ENCODE peak calls at places on chromosomes 7 and 10, in eight cellular contexts. A is fibroblast of mammary gland, K is fibroblast of pulmonary artery, W is dorsolateral prefrontal cortex, Z is esophagus squamous epithelium, O is mucosa of descending colon, I is A549, V is fibroblast of the aortic adventitia. H is an unnamed sample.
A peak's percentile ranks its signal among the peaks of the same experiment; 100 is the strongest.

GRCh38 chr10:61076572-61077114 is 132.7 kb upstream of the RHOBTB1 start:
- DNase-seq in A (no peak), K (no peak), W (no peak), Z (no peak), O (no peak), I (no peak), V (no peak), H (no peak)

GRCh38 chr10:88227342-88228018 is 355.6 kb downstream of the RNLS start:
- DNase-seq in A (peak; percentile 80), K (peak; percentile 88), W (no peak), Z (no peak), O (peak; percentile 70), I (peak; percentile 19), V (no peak), H (peak; percentile 81)

GRCh38 chr7:115840702-115841101 is 189.9 kb downstream of the TFEC start:
- DNase-seq in A (no peak), K (no peak), W (no peak), Z (no peak), O (no peak), I (no peak), V (no peak), H (peak; percentile 13)

GRCh38 chr7:44185729-44186128 is 3.5 kb downstream of the GCK start:
- DNase-seq in A (no peak), K (no peak), W (no peak), Z (no peak), O (no peak), I (no peak), V (no peak), H (no peak)

GRCh38 chr7:135934651-135935050 is 42.5 kb downstream of the MTPN start:
- DNase-seq in A (no peak), K (no peak), W (no peak), Z (no peak), O (no peak), I (no peak), V (no peak), H (no peak)

GRCh38 chr10:22427890-22428571 is 82.7 kb downstream of the SPAG6 start:
- DNase-seq in A (peak; percentile 99), K (peak; percentile 70), W (no peak), Z (no peak), O (no peak), I (peak; percentile 51), V (peak; percentile 90), H (peak; percentile 72)

GRCh38 chr10:3622427-3622826 is 162.6 kb downstream of the KLF6 start:
- DNase-seq in A (no peak), K (no peak), W (no peak), Z (no peak), O (no peak), I (no peak), V (no peak), H (no peak)

GRCh38 chr10:10897400-10897799 is 120.3 kb upstream of the CELF2 start:
- DNase-seq in A (peak; percentile 74), K (no peak), W (no peak), Z (no peak), O (no peak), I (no peak), V (peak; percentile 43), H (no peak)

GRCh38 chr7:157235357-157236018 is 96.8 kb downstream of the UBE3C start:
- DNase-seq in A (peak; percentile 66), K (peak; percentile 14), W (no peak), Z (no peak), O (no peak), I (no peak), V (peak; percentile 44), H (peak; percentile 66)

GRCh38 chr7:7732566-7733290 is 14.3 kb upstream of the RPA3 start:
- DNase-seq in A (peak; percentile 25), K (peak; percentile 55), W (no peak), Z (no peak), O (no peak), I (no peak), V (peak; percentile 61), H (peak; percentile 80)

GRCh38 chr7:19623676-19624075 is 85.2 kb downstream of the POLR1F start:
- DNase-seq in A (peak; percentile 42), K (peak; percentile 28), W (no peak), Z (no peak), O (no peak), I (no peak), V (peak; percentile 20), H (peak; percentile 33)
- H3K4me3 ChIP-seq in A (no peak overlapping the region), K (no peak overlapping the region), W (no peak overlapping the region), Z (no peak overlapping the region), O (no peak overlapping the region), I (no peak overlapping the region), V (no peak overlapping the region), H (no peak overlapping the region)

GRCh38 chr10:123149162-123149567 is 1.2 kb downstream of the HMX2 start:
- DNase-seq in A (no peak), K (no peak), W (no peak), Z (no peak), O (no peak), I (no peak), V (no peak), H (no peak)

GRCh38 chr10:123153486-123154091 is 613 bp upstream of the BUB3 start:
- DNase-seq in A (no peak), K (no peak), W (no peak), Z (no peak), O (no peak), I (no peak), V (no peak), H (no peak)

GRCh38 chr10:123149568-123150228 is 1.8 kb downstream of the HMX2 start:
- DNase-seq in A (peak; percentile 45), K (peak; percentile 46), W (no peak), Z (no peak), O (peak; percentile 40), I (no peak), V (no peak), H (peak; percentile 37)

GRCh38 chr10:123150229-123150985 is 2.5 kb downstream of the HMX2 start:
- DNase-seq in A (no peak), K (no peak), W (no peak), Z (no peak), O (no peak), I (no peak), V (no peak), H (no peak)

DNA sequence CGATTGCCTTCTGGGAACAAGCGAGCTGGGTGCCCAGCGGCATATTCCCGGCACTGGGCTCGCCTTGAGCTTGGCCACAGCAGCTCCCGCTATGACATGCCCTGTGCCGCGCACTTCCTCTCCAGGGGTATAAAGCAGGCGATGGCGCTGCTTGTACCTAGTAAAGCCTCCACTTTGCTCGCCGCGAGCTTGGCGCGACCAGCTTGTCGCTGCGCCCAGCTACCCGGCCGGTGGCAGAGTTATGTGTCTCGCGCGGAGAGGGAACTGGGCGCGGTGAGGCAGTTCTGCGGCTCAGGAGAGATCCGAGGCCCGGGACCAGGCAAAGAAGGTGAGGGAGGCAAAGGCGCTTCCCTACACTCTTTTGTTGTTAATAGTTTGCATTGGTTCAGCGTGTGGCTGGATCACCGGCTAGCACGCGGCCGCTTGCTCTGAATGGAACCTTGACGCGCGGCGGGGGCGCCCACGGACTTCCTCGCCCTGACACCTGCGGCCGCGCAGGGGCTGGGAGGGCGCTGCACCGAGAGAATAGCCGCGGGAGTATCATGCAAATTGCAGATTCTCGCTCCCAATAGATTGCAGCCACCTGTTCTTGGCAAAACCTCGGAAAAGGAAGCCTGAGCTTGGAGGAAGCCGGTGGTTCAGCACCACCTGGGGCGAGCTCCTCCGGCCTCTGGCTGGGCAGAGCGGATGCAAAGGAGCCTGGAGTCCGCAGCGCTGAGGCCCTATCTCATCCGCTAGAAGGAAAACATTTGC is 3.0 kb upstream of the BUB3 start:
- DNase-seq in A (no peak), K (no peak), W (no peak), Z (no peak), O (no peak), I (no peak), V (no peak), H (no peak)
- TF ChIP-seq CTCF in A (no peak), K (no peak), W (no peak), Z (no peak), O (no peak), I (no peak), V (no peak), H (no peak)

GRCh38 chr7:23471090-23471859 is 984 bp upstream of the IGF2BP3 start:
- DNase-seq in A (no peak), K (peak; percentile 78), W (no peak), Z (no peak), O (peak; percentile 21), I (peak; percentile 92), V (peak; percentile 35), H (peak; percentile 68)

GRCh38 chr7:23470290-23471089 is at the start of gene IGF2BP3:
- DNase-seq in A (peak; percentile 84), K (peak; percentile 98), W (no peak), Z (no peak), O (peak; percentile 51), I (peak; percentile 98), V (peak; percentile 95), H (peak; percentile 97)

GRCh38 chr7:23472556-23472955 is 2.3 kb upstream of the IGF2BP3 start:
- DNase-seq in A (no peak), K (no peak), W (no peak), Z (no peak), O (no peak), I (no peak), V (no peak), H (no peak)

GRCh38 chr7:23472974-23473847 is 2.9 kb upstream of the IGF2BP3 start:
- DNase-seq in A (no peak), K (no peak), W (no peak), Z (no peak), O (no peak), I (peak; percentile 38), V (no peak), H (peak; percentile 31)

DNA sequence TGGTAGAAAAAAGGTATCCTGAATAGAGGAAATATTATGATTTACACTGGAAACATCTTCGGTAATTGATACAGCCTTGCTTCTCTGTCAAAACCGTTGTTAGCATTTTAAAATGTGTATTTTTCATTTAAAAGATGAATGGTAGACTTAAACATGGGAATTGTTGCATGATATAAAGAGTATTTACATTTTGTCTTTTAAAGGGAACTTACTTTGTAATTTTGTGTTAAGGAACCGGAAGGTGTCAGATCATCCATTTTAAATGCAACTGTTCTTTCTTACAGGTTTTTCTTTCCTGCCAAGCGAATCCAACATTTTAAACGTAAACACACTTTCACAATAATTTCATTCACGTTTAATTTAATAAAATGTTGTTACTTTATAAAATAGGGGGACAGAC is 1.8 kb upstream of the IGF2BP3 start:
- DNase-seq in A (no peak), K (no peak), W (no peak), Z (no peak), O (no peak), I (no peak), V (no peak), H (no peak)
- H3K4me3 ChIP-seq in A (no peak overlapping the region), K (peak overlapping the region; percentile 72), W (no peak overlapping the region), Z (no peak overlapping the region), O (no peak overlapping the region), I (peak overlapping the region; percentile 80), V (no peak overlapping the region), H (peak overlapping the region; percentile 14)

DNA sequence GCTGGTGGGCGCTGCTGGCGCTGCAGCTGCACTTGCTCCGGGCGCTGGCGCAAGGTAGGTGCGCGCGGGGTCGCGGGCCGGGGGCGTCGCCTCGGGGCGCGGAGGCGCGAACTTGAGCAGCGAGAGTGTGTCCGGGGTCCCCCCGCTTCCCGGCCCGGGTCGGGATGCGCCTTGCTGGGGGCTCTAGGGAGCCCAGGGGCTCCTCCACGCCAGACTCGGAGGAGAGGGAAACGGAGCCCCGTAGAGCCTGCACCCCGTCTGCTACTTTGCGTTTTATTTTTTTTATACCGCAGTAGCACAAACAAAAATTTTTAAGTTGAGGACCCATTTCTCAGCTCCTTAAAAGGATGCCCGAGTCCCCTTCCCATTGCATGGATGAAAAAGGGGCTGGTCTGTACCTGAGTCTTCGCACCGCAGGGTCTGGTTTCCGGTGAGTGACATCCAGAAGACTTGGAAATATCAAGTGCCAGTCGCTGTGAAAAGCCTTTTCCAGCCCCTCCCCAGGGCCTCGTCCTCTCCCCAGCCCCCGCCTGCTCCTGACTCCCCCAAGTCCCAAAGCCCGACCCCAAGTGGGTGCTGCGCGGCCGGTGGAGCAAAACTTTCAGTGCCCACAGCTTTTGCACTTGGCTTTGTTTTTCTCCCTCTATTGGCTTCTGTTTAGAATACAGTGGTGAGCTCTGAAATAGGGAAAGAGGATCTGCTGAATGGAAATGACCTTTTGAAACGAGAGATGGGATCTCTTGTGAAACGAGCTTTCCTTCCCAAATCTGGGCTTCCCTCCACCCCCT is 973 bp downstream of the SDK1 start:
- DNase-seq in A (peak; percentile 15), K (peak; percentile 43), W (no peak), Z (no peak), O (peak; percentile 14), I (peak; percentile 37), V (peak; percentile 23), H (peak; percentile 38)
- TF ChIP-seq CTCF in A (peak; percentile 21), K (peak; percentile 38), W (no peak), Z (no peak), O (no peak), I (no peak), V (peak; percentile 26), H (peak; percentile 42)